ENCODE peak calls at places on chromosomes 11 and 22, in nine cellular contexts. One of them, this sample, is unnamed.

GRCh38 chr11:64833198-64833502 is 11.3 kb downstream of the CDC42BPG start:
- DNase-seq in GM12878: no peak
- DNase-seq in body of pancreas: no peak
- DNase-seq in thoracic aorta: no peak
- DNase-seq in OCI-LY7: no peak
- DNase-seq in neural progenitor cell: no peak
- DNase-seq in spleen: no peak
- DNase-seq in psoas muscle: no peak
- DNase-seq in suprapubic skin: peak; percentile 62
- DNase-seq in this sample: no peak

GRCh38 chr11:90288207-90288821 is 65.5 kb upstream of the CHORDC1 start:
- DNase-seq in GM12878: no peak
- DNase-seq in body of pancreas: no peak
- DNase-seq in thoracic aorta: no peak
- DNase-seq in neural progenitor cell: peak; percentile 56
- DNase-seq in OCI-LY7: peak; percentile 18
- DNase-seq in spleen: no peak
- DNase-seq in suprapubic skin: no peak
- DNase-seq in psoas muscle: no peak
- DNase-seq in this sample: peak; percentile 37

GRCh38 chr11:104799251-104799650 is 99.0 kb downstream of the CASP12 start:
- DNase-seq in GM12878: peak; percentile 27
- DNase-seq in thoracic aorta: no peak
- DNase-seq in spleen: no peak
- DNase-seq in OCI-LY7: no peak
- DNase-seq in suprapubic skin: no peak
- DNase-seq in neural progenitor cell: no peak
- DNase-seq in body of pancreas: no peak
- DNase-seq in psoas muscle: no peak
- DNase-seq in this sample: no peak

GRCh38 chr11:34915136-34916013 is 804 bp downstream of the APIP start:
- DNase-seq in spleen: no peak
- DNase-seq in psoas muscle: no peak
- DNase-seq in OCI-LY7: no peak
- DNase-seq in thoracic aorta: no peak
- DNase-seq in body of pancreas: no peak
- DNase-seq in GM12878: no peak
- DNase-seq in neural progenitor cell: no peak
- DNase-seq in suprapubic skin: no peak
- DNase-seq in this sample: no peak

GRCh38 chr11:131973017-131973416 is 602.6 kb downstream of the NTM start:
- DNase-seq in GM12878: no peak
- DNase-seq in spleen: no peak
- DNase-seq in thoracic aorta: no peak
- DNase-seq in OCI-LY7: no peak
- DNase-seq in suprapubic skin: no peak
- DNase-seq in neural progenitor cell: no peak
- DNase-seq in psoas muscle: no peak
- DNase-seq in body of pancreas: no peak
- DNase-seq in this sample: no peak

GRCh38 chr22:38192475-38192863 is 9.3 kb upstream of the MAFF start:
- DNase-seq in body of pancreas: no peak
- DNase-seq in psoas muscle: no peak
- DNase-seq in suprapubic skin: no peak
- DNase-seq in GM12878: no peak
- DNase-seq in OCI-LY7: no peak
- DNase-seq in neural progenitor cell: no peak
- DNase-seq in thoracic aorta: no peak
- DNase-seq in spleen: no peak
- DNase-seq in this sample: no peak

GRCh38 chr11:70117567-70118194 is 39.6 kb downstream of the ANO1 start:
- DNase-seq in body of pancreas: no peak
- DNase-seq in OCI-LY7: no peak
- DNase-seq in GM12878: no peak
- DNase-seq in psoas muscle: no peak
- DNase-seq in thoracic aorta: no peak
- DNase-seq in spleen: no peak
- DNase-seq in suprapubic skin: no peak
- DNase-seq in neural progenitor cell: no peak
- DNase-seq in this sample: no peak

GRCh38 chr11:12430351-12430750 is 53.0 kb downstream of the PARVA start:
- DNase-seq in neural progenitor cell: no peak
- DNase-seq in body of pancreas: no peak
- DNase-seq in thoracic aorta: no peak
- DNase-seq in OCI-LY7: no peak
- DNase-seq in spleen: no peak
- DNase-seq in suprapubic skin: no peak
- DNase-seq in GM12878: no peak
- DNase-seq in psoas muscle: no peak
- DNase-seq in this sample: no peak

GRCh38 chr22:38205261-38206128 is 3.7 kb downstream of the MAFF start:
- DNase-seq in thoracic aorta: peak; percentile 76
- DNase-seq in OCI-LY7: no peak
- DNase-seq in suprapubic skin: peak; percentile 89
- DNase-seq in psoas muscle: peak; percentile 83
- DNase-seq in GM12878: no peak
- DNase-seq in spleen: no peak
- DNase-seq in neural progenitor cell: no peak
- DNase-seq in body of pancreas: peak; percentile 57
- DNase-seq in this sample: no peak

GRCh38 chr11:64001552-64002427 is 15.6 kb downstream of the OTUB1 start:
- DNase-seq in neural progenitor cell: no peak
- DNase-seq in spleen: peak; percentile 83
- DNase-seq in suprapubic skin: no peak
- DNase-seq in OCI-LY7: no peak
- DNase-seq in thoracic aorta: no peak
- DNase-seq in body of pancreas: no peak
- DNase-seq in psoas muscle: no peak
- DNase-seq in GM12878: no peak
- DNase-seq in this sample: peak; percentile 89

GRCh38 chr22:20646906-20647305 is 127.0 kb upstream of the SERPIND1 start:
- DNase-seq in spleen: no peak
- DNase-seq in body of pancreas: no peak
- DNase-seq in GM12878: no peak
- DNase-seq in psoas muscle: no peak
- DNase-seq in neural progenitor cell: no peak
- DNase-seq in OCI-LY7: no peak
- DNase-seq in suprapubic skin: no peak
- DNase-seq in thoracic aorta: no peak
- DNase-seq in this sample: no peak

GRCh38 chr11:5367461-5368074 is 16.0 kb upstream of the OR51M1 start:
- DNase-seq in psoas muscle: no peak
- DNase-seq in OCI-LY7: no peak
- DNase-seq in spleen: no peak
- DNase-seq in GM12878: no peak
- DNase-seq in body of pancreas: no peak
- DNase-seq in suprapubic skin: no peak
- DNase-seq in neural progenitor cell: no peak
- DNase-seq in thoracic aorta: no peak
- DNase-seq in this sample: no peak

GRCh38 chr22:33720166-33720878 is 200.0 kb downstream of the LARGE1 start:
- DNase-seq in OCI-LY7: no peak
- DNase-seq in spleen: no peak
- DNase-seq in psoas muscle: no peak
- DNase-seq in thoracic aorta: no peak
- DNase-seq in GM12878: no peak
- DNase-seq in suprapubic skin: no peak
- DNase-seq in neural progenitor cell: no peak
- DNase-seq in body of pancreas: peak; percentile 19
- DNase-seq in this sample: no peak

GRCh38 chr22:46596819-46597218 is 23.4 kb upstream of the GRAMD4 start:
- DNase-seq in OCI-LY7: no peak
- DNase-seq in psoas muscle: no peak
- DNase-seq in neural progenitor cell: no peak
- DNase-seq in GM12878: no peak
- DNase-seq in suprapubic skin: no peak
- DNase-seq in spleen: peak; percentile 73
- DNase-seq in thoracic aorta: no peak
- DNase-seq in body of pancreas: peak; percentile 96
- DNase-seq in this sample: no peak

GRCh38 chr11:17171916-17172315 is 35.9 kb downstream of the PIK3C2A start:
- DNase-seq in psoas muscle: no peak
- DNase-seq in OCI-LY7: no peak
- DNase-seq in neural progenitor cell: no peak
- DNase-seq in spleen: no peak
- DNase-seq in GM12878: no peak
- DNase-seq in thoracic aorta: no peak
- DNase-seq in suprapubic skin: no peak
- DNase-seq in body of pancreas: no peak
- DNase-seq in this sample: no peak

GRCh38 chr11:103699216-103699615 is 337.2 kb upstream of the DDI1 start:
- DNase-seq in suprapubic skin: no peak
- DNase-seq in spleen: no peak
- DNase-seq in thoracic aorta: no peak
- DNase-seq in neural progenitor cell: no peak
- DNase-seq in GM12878: no peak
- DNase-seq in OCI-LY7: no peak
- DNase-seq in psoas muscle: no peak
- DNase-seq in body of pancreas: no peak
- DNase-seq in this sample: no peak

GRCh38 chr11:57699813-57700212 is 12.2 kb downstream of the MED19 start:
- DNase-seq in spleen: no peak
- DNase-seq in thoracic aorta: no peak
- DNase-seq in suprapubic skin: no peak
- DNase-seq in GM12878: no peak
- DNase-seq in body of pancreas: no peak
- DNase-seq in OCI-LY7: no peak
- DNase-seq in neural progenitor cell: no peak
- DNase-seq in psoas muscle: no peak
- DNase-seq in this sample: no peak

GRCh38 chr22:20174785-20175596 is 24.1 kb upstream of the CCDC188 start:
- DNase-seq in suprapubic skin: no peak
- DNase-seq in thoracic aorta: no peak
- DNase-seq in GM12878: no peak
- DNase-seq in spleen: no peak
- DNase-seq in OCI-LY7: no peak
- DNase-seq in psoas muscle: no peak
- DNase-seq in body of pancreas: no peak
- DNase-seq in neural progenitor cell: peak; percentile 62
- DNase-seq in this sample: peak; percentile 57

GRCh38 chr22:24579242-24579569 is 13.7 kb downstream of the LRRC75B start:
- DNase-seq in suprapubic skin: no peak
- DNase-seq in spleen: no peak
- DNase-seq in body of pancreas: no peak
- DNase-seq in psoas muscle: no peak
- DNase-seq in thoracic aorta: no peak
- DNase-seq in GM12878: no peak
- DNase-seq in OCI-LY7: no peak
- DNase-seq in neural progenitor cell: no peak
- DNase-seq in this sample: no peak

GRCh38 chr11:66314561-66315497 is 2.0 kb downstream of the CD248 start:
- DNase-seq in thoracic aorta: no peak
- DNase-seq in body of pancreas: no peak
- DNase-seq in GM12878: no peak
- DNase-seq in psoas muscle: no peak
- DNase-seq in suprapubic skin: no peak
- DNase-seq in spleen: no peak
- DNase-seq in OCI-LY7: no peak
- DNase-seq in neural progenitor cell: no peak
- DNase-seq in this sample: no peak
- H3K4me3 ChIP-seq in thoracic aorta: peak overlapping the region; percentile 71
- H3K4me3 ChIP-seq in body of pancreas: no peak overlapping the region
- H3K4me3 ChIP-seq in GM12878: no peak overlapping the region
- H3K4me3 ChIP-seq in psoas muscle: peak overlapping the region; percentile 69
- H3K4me3 ChIP-seq in suprapubic skin: peak overlapping the region; percentile 53
- H3K4me3 ChIP-seq in spleen: no peak overlapping the region
- H3K4me3 ChIP-seq in OCI-LY7: no peak overlapping the region
- H3K4me3 ChIP-seq in neural progenitor cell: no peak overlapping the region
- H3K4me3 ChIP-seq in this sample: no peak overlapping the region

GRCh38 chr11:7573193-7573557 is 59.4 kb downstream of the PPFIBP2 start:
- DNase-seq in suprapubic skin: no peak
- DNase-seq in psoas muscle: no peak
- DNase-seq in body of pancreas: no peak
- DNase-seq in spleen: no peak
- DNase-seq in thoracic aorta: no peak
- DNase-seq in GM12878: no peak
- DNase-seq in neural progenitor cell: no peak
- DNase-seq in OCI-LY7: no peak
- DNase-seq in this sample: no peak
- H3K4me1 ChIP-seq in suprapubic skin: peaks cover 87% of the 10 kb centered on the region
- H3K4me1 ChIP-seq in psoas muscle: peaks cover 45% of the 10 kb centered on the region
- H3K4me1 ChIP-seq in body of pancreas: peaks cover 33% of the 10 kb centered on the region
- H3K4me1 ChIP-seq in spleen: peaks cover 68% of the 10 kb centered on the region
- H3K4me1 ChIP-seq in thoracic aorta: peaks cover 19% of the 10 kb centered on the region
- H3K4me1 ChIP-seq in GM12878: peaks cover 23% of the 10 kb centered on the region
- H3K4me1 ChIP-seq in neural progenitor cell: peaks cover 32% of the 10 kb centered on the region
- H3K4me1 ChIP-seq in OCI-LY7: no peaks in the 10 kb centered on the region
- H3K4me1 ChIP-seq in this sample: peaks cover 25% of the 10 kb centered on the region

GRCh38 chr11:87203907-87204602 is 166.3 kb downstream of the TMEM135 start:
- DNase-seq in GM12878: no peak
- DNase-seq in spleen: no peak
- DNase-seq in body of pancreas: no peak
- DNase-seq in neural progenitor cell: no peak
- DNase-seq in psoas muscle: no peak
- DNase-seq in suprapubic skin: no peak
- DNase-seq in OCI-LY7: no peak
- DNase-seq in thoracic aorta: no peak
- DNase-seq in this sample: no peak

GRCh38 chr11:87194985-87195820 is 157.5 kb downstream of the TMEM135 start:
- DNase-seq in GM12878: no peak
- DNase-seq in neural progenitor cell: no peak
- DNase-seq in psoas muscle: no peak
- DNase-seq in OCI-LY7: no peak
- DNase-seq in suprapubic skin: no peak
- DNase-seq in spleen: no peak
- DNase-seq in body of pancreas: no peak
- DNase-seq in thoracic aorta: no peak
- DNase-seq in this sample: no peak

DNA sequence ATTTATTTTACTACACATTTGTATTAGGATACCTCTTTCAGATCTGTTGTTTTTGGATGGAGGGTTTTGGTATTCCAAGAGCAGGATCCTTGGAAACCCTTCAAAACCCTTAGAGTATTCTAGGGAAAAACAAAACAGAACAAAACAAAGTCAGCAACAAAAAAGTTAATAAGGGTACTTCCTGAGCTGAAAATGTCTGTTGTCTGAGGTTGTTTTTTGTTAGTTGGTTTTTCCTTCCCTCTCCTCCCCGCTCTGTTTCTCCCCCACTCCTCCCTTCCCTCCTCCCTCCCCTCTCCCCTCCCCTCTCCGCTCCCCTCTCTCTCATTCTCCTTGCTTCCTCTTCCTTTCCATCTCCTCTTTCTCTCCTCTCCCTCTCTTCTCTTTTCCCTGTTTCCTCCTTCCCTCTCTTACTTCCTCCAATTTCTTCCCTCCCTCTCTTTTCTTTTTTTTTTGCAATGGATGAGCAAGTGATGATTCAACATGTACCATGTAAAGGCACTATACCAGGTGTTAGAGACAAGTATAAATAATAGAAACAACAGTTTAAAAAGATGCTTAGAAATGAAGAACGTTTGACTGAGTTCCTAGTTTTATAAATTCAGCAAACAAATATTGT is 160.6 kb downstream of the TMEM135 start:
- DNase-seq in body of pancreas: no peak
- DNase-seq in psoas muscle: no peak
- DNase-seq in thoracic aorta: no peak
- DNase-seq in suprapubic skin: no peak
- DNase-seq in neural progenitor cell: no peak
- DNase-seq in GM12878: no peak
- DNase-seq in spleen: no peak
- DNase-seq in OCI-LY7: no peak
- DNase-seq in this sample: no peak
- H3K27ac ChIP-seq in body of pancreas: no peak overlapping the region
- H3K27ac ChIP-seq in psoas muscle: no peak overlapping the region
- H3K27ac ChIP-seq in thoracic aorta: no peak overlapping the region
- H3K27ac ChIP-seq in suprapubic skin: no peak overlapping the region
- H3K27ac ChIP-seq in neural progenitor cell: no peak overlapping the region
- H3K27ac ChIP-seq in GM12878: no peak overlapping the region
- H3K27ac ChIP-seq in spleen: no peak overlapping the region
- H3K27ac ChIP-seq in OCI-LY7: no peak overlapping the region
- H3K27ac ChIP-seq in this sample: no peak overlapping the region

GRCh38 chr11:62724171-62724570 is 3.1 kb downstream of the HNRNPUL2 start:
- DNase-seq in GM12878: no peak
- DNase-seq in suprapubic skin: peak; percentile 31
- DNase-seq in psoas muscle: no peak
- DNase-seq in spleen: no peak
- DNase-seq in neural progenitor cell: no peak
- DNase-seq in thoracic aorta: no peak
- DNase-seq in body of pancreas: no peak
- DNase-seq in OCI-LY7: no peak
- DNase-seq in this sample: no peak
- H3K4me3 ChIP-seq in GM12878: peak overlapping the region; percentile 100
- H3K4me3 ChIP-seq in suprapubic skin: peak overlapping the region; percentile 95
- H3K4me3 ChIP-seq in psoas muscle: peak overlapping the region; percentile 76
- H3K4me3 ChIP-seq in spleen: no peak overlapping the region
- H3K4me3 ChIP-seq in neural progenitor cell: peak overlapping the region; percentile 79
- H3K4me3 ChIP-seq in thoracic aorta: peak overlapping the region; percentile 97
- H3K4me3 ChIP-seq in body of pancreas: no peak overlapping the region
- H3K4me3 ChIP-seq in OCI-LY7: peak overlapping the region; percentile 97
- H3K4me3 ChIP-seq in this sample: peak overlapping the region; percentile 79

This sample was measured in SJCRH30.